ENCODE peak calls at places on chromosomes 11 and 22, in five cellular contexts. E, L, K, Y and O are unnamed samples.

GRCh38 chr22:49446145-49446758 is 381.4 kb downstream of the BRD1 start:
- DNase-seq in E (no peak), L (no peak), K (no peak), Y (no peak), O (no peak)

GRCh38 chr11:2857918-2858317 is 27.7 kb downstream of the CDKN1C start:
- DNase-seq in E (no peak), L (no peak), K (no peak), Y (no peak), O (no peak)

GRCh38 chr11:130830563-130830950 is 85.7 kb downstream of the SNX19 start:
- DNase-seq in E (no peak), L (no peak), K (no peak), Y (no peak), O (no peak)

GRCh38 chr11:18490736-18491485 is 35.3 kb downstream of the LDHAL6A start:
- DNase-seq in E (no peak), L (no peak), K (no peak), Y (no peak), O (no peak)

GRCh38 chr22:27218521-27218920 is 561.1 kb downstream of the MIAT start:
- DNase-seq in E (no peak), L (no peak), K (no peak), Y (no peak), O (no peak)

GRCh38 chr11:12893787-12894672 is 115.1 kb upstream of the RASSF10 start:
- DNase-seq in E (peak), L (peak), K (peak), Y (peak), O (peak)

GRCh38 chr11:65900125-65900898 is at the start of gene FOSL1:
- DNase-seq in E (peak), L (peak), K (peak), Y (peak), O (peak)

GRCh38 chr11:2746401-2747230 is 46.8 kb upstream of the KCNQ1OT1 start:
- DNase-seq in E (no peak), L (no peak), K (no peak), Y (peak), O (no peak)

GRCh38 chr11:113596658-113597057 is 109.5 kb downstream of the TMPRSS5 start:
- DNase-seq in E (no peak), L (no peak), K (no peak), Y (no peak), O (no peak)

GRCh38 chr11:12008790-12009616 is 577 bp upstream of the DKK3 start:
- DNase-seq in E (peak), L (peak), K (peak), Y (no peak), O (peak)

GRCh38 chr11:108324587-108324986 is 101.7 kb downstream of the ATM start:
- DNase-seq in E (no peak), L (peak), K (peak), Y (no peak), O (no peak)

GRCh38 chr11:13242564-13242963 is 35.0 kb upstream of the BMAL1 start:
- DNase-seq in E (no peak), L (no peak), K (peak), Y (no peak), O (no peak)

GRCh38 chr11:115961168-115962003 is 457.2 kb upstream of the CADM1 start:
- DNase-seq in E (no peak), L (peak), K (no peak), Y (no peak), O (no peak)

GRCh38 chr11:45622283-45622682 is 43.1 kb downstream of the CHST1 start:
- DNase-seq in E (no peak), L (no peak), K (no peak), Y (no peak), O (no peak)
- H3K27ac ChIP-seq in E (no peak), L (no peak), K (no peak), Y (no peak), O (no peak)

GRCh38 chr11:10898003-10898762 is 40.3 kb upstream of the ZBED5 start:
- DNase-seq in E (no peak), L (no peak), K (no peak), Y (no peak), O (no peak)
- H3K27ac ChIP-seq in E (no peak), L (peak), K (peak), Y (no peak), O (no peak)

GRCh38 chr22:39472570-39473556 is 16.1 kb downstream of the MGAT3 start:
- DNase-seq in E (peak), L (peak), K (no peak), Y (no peak), O (no peak)
- H3K27ac ChIP-seq in E (no peak), L (peak), K (no peak), Y (no peak), O (peak)

GRCh38 chr22:36855478-36855877 is 5.3 kb upstream of the NCF4 start:
- DNase-seq in E (no peak), L (no peak), K (no peak), Y (no peak), O (no peak)

GRCh38 chr22:36850682-36851081 is 10.1 kb upstream of the NCF4 start:
- DNase-seq in E (no peak), L (no peak), K (no peak), Y (no peak), O (no peak)

GRCh38 chr22:36852056-36852973 is 8.5 kb upstream of the NCF4 start:
- DNase-seq in E (no peak), L (no peak), K (no peak), Y (no peak), O (no peak)

GRCh38 chr22:36856121-36856791 is 4.5 kb upstream of the NCF4 start:
- DNase-seq in E (peak), L (peak), K (peak), Y (peak), O (peak)

DNA sequence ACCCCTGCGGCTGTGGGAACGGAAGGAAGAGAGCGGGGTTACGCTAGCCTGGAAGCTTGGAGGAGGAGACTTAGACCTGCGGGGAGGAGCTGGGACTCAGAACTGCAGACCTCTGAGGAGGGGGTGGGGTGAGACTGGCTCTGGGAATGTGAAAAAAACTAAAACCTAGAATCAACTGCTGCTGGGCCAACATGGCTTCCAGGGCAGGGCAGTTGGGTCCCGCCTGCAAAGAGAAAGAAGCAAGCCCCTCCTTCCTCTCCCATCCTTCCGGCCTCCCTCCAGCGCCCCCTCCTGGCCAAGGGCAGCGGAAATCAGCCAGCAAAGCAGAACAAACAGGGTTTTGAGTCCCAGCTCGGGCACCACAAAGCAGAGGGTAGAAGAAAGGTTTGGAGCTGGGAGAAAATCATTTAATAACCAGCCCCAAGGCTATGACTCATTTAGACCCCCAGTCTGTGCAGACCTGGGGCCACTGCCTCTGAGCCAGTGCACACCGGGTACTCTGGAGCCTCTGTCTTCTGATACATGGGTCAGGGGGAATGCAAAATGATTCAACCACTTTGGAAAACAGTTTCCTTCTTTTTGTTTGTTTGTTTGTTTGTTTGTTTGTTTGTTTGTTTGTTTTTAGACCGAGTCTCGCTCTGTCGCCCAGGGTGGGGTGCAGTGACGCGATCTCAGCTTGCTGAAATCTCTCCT is 7.3 kb upstream of the NCF4 start:
- DNase-seq in E (peak), L (peak), K (peak), Y (peak), O (no peak)
- H3K27ac ChIP-seq in E (no peak), L (no peak), K (no peak), Y (no peak), O (no peak)

GRCh38 chr11:33554219-33554618 is 146.4 kb downstream of the C11orf91 start:
- DNase-seq in E (no peak), L (no peak), K (no peak), Y (no peak), O (no peak)
- H3K27ac ChIP-seq in E (no peak), L (no peak), K (no peak), Y (no peak), O (no peak)

GRCh38 chr11:69459848-69460539 is 21.5 kb upstream of the LINC01488 start:
- DNase-seq in E (no peak), L (no peak), K (no peak), Y (no peak), O (no peak)
- H3K27ac ChIP-seq in E (no peak), L (no peak), K (peak), Y (no peak), O (no peak)

GRCh38 chr22:17844150-17844549 is 69.9 kb upstream of the BID start:
- DNase-seq in E (no peak), L (no peak), K (no peak), Y (no peak), O (no peak)

GRCh38 chr22:17841836-17842235 is 67.6 kb upstream of the BID start:
- DNase-seq in E (no peak), L (no peak), K (no peak), Y (no peak), O (no peak)

GRCh38 chr22:17845340-17845739 is 71.1 kb upstream of the BID start:
- DNase-seq in E (no peak), L (no peak), K (no peak), Y (no peak), O (no peak)

GRCh38 chr22:17842386-17842785 is 68.1 kb upstream of the BID start:
- DNase-seq in E (no peak), L (peak), K (no peak), Y (no peak), O (no peak)

GRCh38 chr22:17843189-17843588 is 68.9 kb upstream of the BID start:
- DNase-seq in E (no peak), L (no peak), K (no peak), Y (no peak), O (no peak)
- H3K27ac ChIP-seq in E (no peak), L (no peak), K (no peak), Y (no peak), O (no peak)